ENCODE peak calls at places on chromosomes 5 and 9, in six cellular contexts. One of them, this sample, is unnamed.

GRCh38 chr5:171092194-171092593 is 216.9 kb upstream of the TLX3 start:
- DNase-seq in astrocyte of the spinal cord: peak
- DNase-seq in fibroblast of the aortic adventitia: peak
- DNase-seq in tibial artery: no peak
- DNase-seq in lower leg skin: no peak
- DNase-seq in fibroblast of lung: peak
- DNase-seq in this sample: no peak

GRCh38 chr5:4019841-4020240 is 424.2 kb downstream of the IRX1 start:
- DNase-seq in astrocyte of the spinal cord: no peak
- DNase-seq in fibroblast of the aortic adventitia: no peak
- DNase-seq in tibial artery: no peak
- DNase-seq in lower leg skin: peak
- DNase-seq in fibroblast of lung: no peak
- DNase-seq in this sample: no peak

GRCh38 chr5:55636711-55637110 is 75.4 kb downstream of the SLC38A9 start:
- DNase-seq in astrocyte of the spinal cord: no peak
- DNase-seq in fibroblast of the aortic adventitia: peak
- DNase-seq in tibial artery: peak
- DNase-seq in lower leg skin: no peak
- DNase-seq in fibroblast of lung: peak
- DNase-seq in this sample: no peak

GRCh38 chr5:1936413-1936812 is 53.7 kb upstream of the IRX4 start:
- DNase-seq in astrocyte of the spinal cord: no peak
- DNase-seq in fibroblast of the aortic adventitia: no peak
- DNase-seq in tibial artery: no peak
- DNase-seq in lower leg skin: no peak
- DNase-seq in fibroblast of lung: no peak
- DNase-seq in this sample: no peak

GRCh38 chr5:142904421-142904820 is 134.2 kb downstream of the ARHGAP26 start:
- DNase-seq in astrocyte of the spinal cord: no peak
- DNase-seq in fibroblast of the aortic adventitia: no peak
- DNase-seq in tibial artery: no peak
- DNase-seq in lower leg skin: no peak
- DNase-seq in fibroblast of lung: no peak
- DNase-seq in this sample: no peak

GRCh38 chr9:137417161-137418021 is 5.6 kb downstream of the EXD3 start:
- DNase-seq in astrocyte of the spinal cord: no peak
- DNase-seq in fibroblast of the aortic adventitia: no peak
- DNase-seq in tibial artery: no peak
- DNase-seq in lower leg skin: no peak
- DNase-seq in fibroblast of lung: no peak
- DNase-seq in this sample: no peak

GRCh38 chr5:95773325-95774059 is 42.4 kb downstream of the RHOBTB3 start:
- DNase-seq in astrocyte of the spinal cord: peak
- DNase-seq in fibroblast of the aortic adventitia: peak
- DNase-seq in tibial artery: no peak
- DNase-seq in lower leg skin: no peak
- DNase-seq in fibroblast of lung: peak
- DNase-seq in this sample: peak

GRCh38 chr9:85914108-85914507 is 26.8 kb upstream of the NAA35 start:
- DNase-seq in astrocyte of the spinal cord: peak
- DNase-seq in fibroblast of the aortic adventitia: no peak
- DNase-seq in tibial artery: no peak
- DNase-seq in lower leg skin: no peak
- DNase-seq in fibroblast of lung: peak
- DNase-seq in this sample: no peak

GRCh38 chr5:178327931-178328711 is 95.5 kb upstream of the PHYKPL start:
- DNase-seq in astrocyte of the spinal cord: no peak
- DNase-seq in fibroblast of the aortic adventitia: no peak
- DNase-seq in tibial artery: no peak
- DNase-seq in lower leg skin: no peak
- DNase-seq in fibroblast of lung: no peak
- DNase-seq in this sample: no peak

GRCh38 chr9:1837453-1838084 is 177.6 kb upstream of the SMARCA2 start:
- DNase-seq in astrocyte of the spinal cord: no peak
- DNase-seq in fibroblast of the aortic adventitia: peak
- DNase-seq in tibial artery: no peak
- DNase-seq in lower leg skin: no peak
- DNase-seq in fibroblast of lung: peak
- DNase-seq in this sample: no peak

GRCh38 chr5:11619339-11620028 is 284.8 kb downstream of the CTNND2 start:
- DNase-seq in astrocyte of the spinal cord: peak
- DNase-seq in fibroblast of the aortic adventitia: no peak
- DNase-seq in tibial artery: no peak
- DNase-seq in lower leg skin: no peak
- DNase-seq in fibroblast of lung: no peak
- DNase-seq in this sample: no peak
- TF ChIP-seq CTCF in astrocyte of the spinal cord: peak
- TF ChIP-seq CTCF in fibroblast of the aortic adventitia: no peak
- TF ChIP-seq CTCF in tibial artery: no peak
- TF ChIP-seq CTCF in lower leg skin: no peak
- TF ChIP-seq CTCF in fibroblast of lung: no peak
- TF ChIP-seq CTCF in this sample: no peak

GRCh38 chr5:54616031-54616430 is 98.5 kb downstream of the SNX18 start:
- DNase-seq in astrocyte of the spinal cord: peak
- DNase-seq in fibroblast of the aortic adventitia: peak
- DNase-seq in tibial artery: peak
- DNase-seq in lower leg skin: peak
- DNase-seq in fibroblast of lung: peak
- DNase-seq in this sample: no peak

GRCh38 chr5:54621048-54621447 is 103.5 kb downstream of the SNX18 start:
- DNase-seq in astrocyte of the spinal cord: no peak
- DNase-seq in fibroblast of the aortic adventitia: no peak
- DNase-seq in tibial artery: no peak
- DNase-seq in lower leg skin: no peak
- DNase-seq in fibroblast of lung: no peak
- DNase-seq in this sample: no peak

GRCh38 chr5:54620583-54620933 is 103.0 kb downstream of the SNX18 start:
- DNase-seq in astrocyte of the spinal cord: no peak
- DNase-seq in fibroblast of the aortic adventitia: peak
- DNase-seq in tibial artery: no peak
- DNase-seq in lower leg skin: peak
- DNase-seq in fibroblast of lung: no peak
- DNase-seq in this sample: no peak

GRCh38 chr5:54621742-54622141 is 104.2 kb downstream of the SNX18 start:
- DNase-seq in astrocyte of the spinal cord: no peak
- DNase-seq in fibroblast of the aortic adventitia: no peak
- DNase-seq in tibial artery: no peak
- DNase-seq in lower leg skin: no peak
- DNase-seq in fibroblast of lung: no peak
- DNase-seq in this sample: no peak

GRCh38 chr5:54619732-54620582 is 102.4 kb downstream of the SNX18 start:
- DNase-seq in astrocyte of the spinal cord: peak
- DNase-seq in fibroblast of the aortic adventitia: no peak
- DNase-seq in tibial artery: no peak
- DNase-seq in lower leg skin: no peak
- DNase-seq in fibroblast of lung: peak
- DNase-seq in this sample: no peak
- H3K4me3 ChIP-seq in astrocyte of the spinal cord: no peak
- H3K4me3 ChIP-seq in fibroblast of the aortic adventitia: no peak
- H3K4me3 ChIP-seq in tibial artery: no peak
- H3K4me3 ChIP-seq in lower leg skin: no peak
- H3K4me3 ChIP-seq in fibroblast of lung: no peak
- H3K4me3 ChIP-seq in this sample: no peak

GRCh38 chr5:77210091-77211012 is at the start of gene PDE8B:
- DNase-seq in astrocyte of the spinal cord: no peak
- DNase-seq in fibroblast of the aortic adventitia: no peak
- DNase-seq in tibial artery: no peak
- DNase-seq in lower leg skin: no peak
- DNase-seq in fibroblast of lung: no peak
- DNase-seq in this sample: no peak

GRCh38 chr5:77213601-77214000 is 3.1 kb downstream of the PDE8B start:
- DNase-seq in astrocyte of the spinal cord: no peak
- DNase-seq in fibroblast of the aortic adventitia: no peak
- DNase-seq in tibial artery: no peak
- DNase-seq in lower leg skin: no peak
- DNase-seq in fibroblast of lung: no peak
- DNase-seq in this sample: no peak

GRCh38 chr5:77211691-77212047 is 1.2 kb downstream of the PDE8B start:
- DNase-seq in astrocyte of the spinal cord: no peak
- DNase-seq in fibroblast of the aortic adventitia: no peak
- DNase-seq in tibial artery: no peak
- DNase-seq in lower leg skin: no peak
- DNase-seq in fibroblast of lung: no peak
- DNase-seq in this sample: no peak

GRCh38 chr5:77211013-77211690 is 672 bp downstream of the PDE8B start:
- DNase-seq in astrocyte of the spinal cord: no peak
- DNase-seq in fibroblast of the aortic adventitia: no peak
- DNase-seq in tibial artery: no peak
- DNase-seq in lower leg skin: no peak
- DNase-seq in fibroblast of lung: no peak
- DNase-seq in this sample: no peak

DNA sequence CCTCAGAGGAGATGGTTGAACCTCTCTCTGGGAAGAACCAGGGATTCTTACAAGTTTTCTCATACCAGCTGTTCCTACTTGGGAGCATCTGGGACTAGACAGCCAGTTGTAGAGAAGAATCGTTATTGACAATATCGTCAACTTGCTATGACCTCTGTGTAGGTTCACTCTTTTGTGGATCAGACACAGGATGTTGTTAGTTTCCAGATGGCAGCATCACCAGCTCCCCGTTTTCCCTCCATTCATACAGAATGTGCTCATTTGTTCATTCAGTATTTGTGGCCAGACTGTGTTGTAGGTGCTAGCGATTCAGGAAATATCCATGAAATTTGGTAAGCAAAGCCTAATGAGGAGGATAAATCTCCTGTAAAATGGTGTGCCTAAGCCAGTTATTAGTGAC is 3.7 kb downstream of the PDE8B start:
- DNase-seq in astrocyte of the spinal cord: no peak
- DNase-seq in fibroblast of the aortic adventitia: no peak
- DNase-seq in tibial artery: no peak
- DNase-seq in lower leg skin: no peak
- DNase-seq in fibroblast of lung: no peak
- DNase-seq in this sample: no peak
- TF ChIP-seq CTCF in astrocyte of the spinal cord: no peak
- TF ChIP-seq CTCF in fibroblast of the aortic adventitia: no peak
- TF ChIP-seq CTCF in tibial artery: no peak
- TF ChIP-seq CTCF in lower leg skin: no peak
- TF ChIP-seq CTCF in fibroblast of lung: no peak
- TF ChIP-seq CTCF in this sample: no peak

GRCh38 chr9:121699271-121700164 is 48.1 kb downstream of the DAB2IP start:
- DNase-seq in astrocyte of the spinal cord: peak
- DNase-seq in fibroblast of the aortic adventitia: peak
- DNase-seq in tibial artery: peak
- DNase-seq in lower leg skin: peak
- DNase-seq in fibroblast of lung: peak
- DNase-seq in this sample: no peak

GRCh38 chr9:121700831-121701419 is 49.5 kb downstream of the DAB2IP start:
- DNase-seq in astrocyte of the spinal cord: no peak
- DNase-seq in fibroblast of the aortic adventitia: no peak
- DNase-seq in tibial artery: no peak
- DNase-seq in lower leg skin: no peak
- DNase-seq in fibroblast of lung: no peak
- DNase-seq in this sample: no peak

GRCh38 chr9:121696935-121697334 is 45.5 kb downstream of the DAB2IP start:
- DNase-seq in astrocyte of the spinal cord: no peak
- DNase-seq in fibroblast of the aortic adventitia: no peak
- DNase-seq in tibial artery: no peak
- DNase-seq in lower leg skin: no peak
- DNase-seq in fibroblast of lung: no peak
- DNase-seq in this sample: no peak

GRCh38 chr9:121700165-121700830 is 48.9 kb downstream of the DAB2IP start:
- DNase-seq in astrocyte of the spinal cord: peak
- DNase-seq in fibroblast of the aortic adventitia: peak
- DNase-seq in tibial artery: peak
- DNase-seq in lower leg skin: peak
- DNase-seq in fibroblast of lung: peak
- DNase-seq in this sample: no peak

DNA sequence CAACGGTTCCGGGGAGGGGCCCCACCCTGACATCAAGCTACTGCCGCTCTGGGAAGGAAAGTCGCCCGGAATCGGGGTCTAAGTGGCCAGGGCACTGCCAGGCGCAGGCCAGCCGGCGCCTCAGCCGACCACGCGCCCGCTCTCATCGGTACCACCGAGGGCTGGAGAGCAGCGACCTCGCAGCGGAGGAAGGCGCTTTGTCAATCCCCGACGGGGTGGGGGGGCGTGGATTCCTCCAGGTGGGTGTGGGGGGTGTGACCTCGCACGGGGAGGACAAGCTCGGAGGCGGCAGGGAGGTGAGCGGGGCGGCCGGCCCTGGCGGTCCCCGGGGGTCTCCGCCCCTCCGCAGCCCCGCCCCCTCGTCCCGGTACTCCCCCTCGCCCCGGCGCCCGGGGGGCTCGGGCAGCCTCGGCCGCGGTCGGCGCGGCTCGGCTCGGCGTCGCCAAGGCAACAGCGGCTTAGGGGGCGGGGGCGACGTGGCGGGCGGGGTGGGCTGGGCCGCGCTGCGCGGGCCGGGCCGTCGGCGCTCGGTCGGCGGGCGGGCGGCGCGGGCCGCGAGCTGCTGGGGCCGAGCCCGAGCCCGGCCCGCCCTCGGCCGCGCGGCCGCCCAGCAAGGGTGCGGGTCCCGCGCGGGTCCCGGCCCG is 47.3 kb downstream of the DAB2IP start:
- DNase-seq in astrocyte of the spinal cord: no peak
- DNase-seq in fibroblast of the aortic adventitia: no peak
- DNase-seq in tibial artery: no peak
- DNase-seq in lower leg skin: no peak
- DNase-seq in fibroblast of lung: no peak
- DNase-seq in this sample: no peak
- H3K4me3 ChIP-seq in astrocyte of the spinal cord: peak
- H3K4me3 ChIP-seq in fibroblast of the aortic adventitia: peak
- H3K4me3 ChIP-seq in tibial artery: peak
- H3K4me3 ChIP-seq in lower leg skin: no peak
- H3K4me3 ChIP-seq in fibroblast of lung: no peak
- H3K4me3 ChIP-seq in this sample: peak

DNA sequence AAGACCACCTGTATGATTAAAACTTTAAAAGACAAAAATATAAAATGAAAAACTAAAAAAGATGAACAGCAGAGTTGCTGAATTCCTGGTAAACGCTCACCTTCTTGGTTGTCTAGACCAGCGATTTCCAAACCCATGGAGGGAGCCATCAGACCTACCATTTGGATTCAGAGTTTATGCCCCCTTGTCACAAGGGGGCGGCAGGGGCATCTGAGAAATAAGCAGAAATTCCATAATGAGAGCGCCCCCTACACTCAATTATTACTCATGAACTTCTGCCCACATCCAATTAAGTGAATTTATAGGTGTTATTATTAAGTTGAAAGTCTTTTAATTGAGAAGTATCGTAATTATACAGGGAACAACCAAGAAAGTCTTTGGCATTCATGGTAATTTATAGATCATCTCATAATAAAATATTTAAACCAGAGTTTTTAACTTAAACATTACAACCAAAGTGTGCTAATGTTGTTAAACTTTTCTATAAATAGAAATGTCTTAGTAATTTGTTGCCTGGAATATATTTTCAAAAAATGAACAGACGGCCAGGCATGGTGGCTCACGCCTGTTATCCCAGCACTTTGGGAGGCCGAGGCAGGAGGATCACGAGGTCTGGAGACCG is 35.2 kb upstream of the SPATA31C2 start:
- DNase-seq in astrocyte of the spinal cord: peak
- DNase-seq in fibroblast of the aortic adventitia: peak
- DNase-seq in tibial artery: peak
- DNase-seq in lower leg skin: peak
- DNase-seq in fibroblast of lung: peak
- DNase-seq in this sample: peak
- TF ChIP-seq CTCF in astrocyte of the spinal cord: peak
- TF ChIP-seq CTCF in fibroblast of the aortic adventitia: peak
- TF ChIP-seq CTCF in tibial artery: peak
- TF ChIP-seq CTCF in lower leg skin: no peak
- TF ChIP-seq CTCF in fibroblast of lung: peak
- TF ChIP-seq CTCF in this sample: peak

This sample was measured in AG04449.